ENCODE peak calls at places on chromosome 11, in seven cellular contexts. T is aorta; K is AG09309; Q is HS-27A; D is activated CD8-positive, alpha-beta memory T cell treated with anti-CD3 and anti-CD28 coated beads, Interleukin-2, amount 50 U/mL, for 4 hours; W is AG08395; S is smooth muscle cell of the brain vasculature. O is an unnamed sample.

GRCh38 chr11:8867856-8868705 is 42.9 kb upstream of the AKIP1 start:
- DNase-seq in Q (peak), T (no peak), W (peak), S (no peak), D (no peak), K (no peak), O (no peak)

GRCh38 chr11:7590529-7590928 is 76.7 kb downstream of the PPFIBP2 start:
- DNase-seq in S (no peak), K (no peak), D (no peak), T (no peak), Q (no peak), W (no peak), O (no peak)

GRCh38 chr11:65663634-65664200 is 1.0 kb upstream of the RELA start:
- DNase-seq in S (no peak), W (peak), T (no peak), Q (no peak), D (peak), K (peak), O (peak)

GRCh38 chr11:96196074-96196787 is 146.8 kb downstream of the MAML2 start:
- DNase-seq in S (no peak), K (no peak), T (no peak), Q (no peak), W (no peak), D (no peak), O (no peak)

GRCh38 chr11:130051077-130051476 is 18.6 kb upstream of the APLP2 start:
- DNase-seq in T (no peak), S (no peak), W (peak), Q (no peak), K (no peak), D (no peak), O (no peak)

GRCh38 chr11:19419813-19420212 is 179.1 kb upstream of the E2F8 start:
- DNase-seq in W (no peak), T (no peak), D (no peak), K (no peak), S (no peak), Q (no peak), O (no peak)

GRCh38 chr11:75468534-75469340 is 35.7 kb upstream of the KLHL35 start:
- DNase-seq in D (no peak), W (peak), S (peak), T (peak), K (no peak), Q (no peak), O (no peak)

GRCh38 chr11:85947431-85948272 is 92.5 kb downstream of the CCDC83 start:
- DNase-seq in K (peak), D (no peak), Q (no peak), S (peak), W (peak), T (no peak), O (no peak)

GRCh38 chr11:125720781-125721180 is 25.3 kb upstream of the PATE1 start:
- DNase-seq in W (no peak), Q (no peak), T (no peak), S (no peak), K (no peak), D (no peak), O (no peak)

GRCh38 chr11:55457641-55458040 is 89.9 kb downstream of the OR4A15 start:
- DNase-seq in K (no peak), T (no peak), W (no peak), Q (no peak), S (no peak), D (no peak), O (no peak)

GRCh38 chr11:60169264-60169915 is 13.5 kb downstream of the MS4A6A start:
- DNase-seq in D (no peak), S (no peak), Q (peak), W (no peak), K (no peak), T (no peak), O (no peak)

O was measured in central memory CD4-positive, alpha-beta T cell.